ENCODE peak calls at places on chromosomes 3 and 15, in eight cellular contexts. V, T, N, B, W, I, U and G are unnamed samples.
A peak's percentile ranks its signal among the peaks of the same experiment; 100 is the strongest.

GRCh38 chr3:164723396-164723795 is 354.9 kb downstream of the SI start:
- DNase-seq in N (no peak), T (no peak), U (no peak), W (peak; percentile 1), I (no peak), V (no peak), B (no peak), G (no peak)

GRCh38 chr3:61956236-61956635 is 394.9 kb downstream of the PTPRG start:
- DNase-seq in N (no peak), T (no peak), I (no peak), W (no peak), U (no peak), B (no peak), V (no peak), G (no peak)

GRCh38 chr15:29674661-29675533 is 147.4 kb downstream of the TJP1 start:
- DNase-seq in B (no peak), V (peak; percentile 67), N (no peak), U (peak; percentile 45), T (peak; percentile 96), W (peak; percentile 46), I (peak; percentile 93), G (no peak)

GRCh38 chr3:114770874-114771273 is 376.2 kb downstream of the ZBTB20 start:
- DNase-seq in B (no peak), V (no peak), U (no peak), N (no peak), W (no peak), I (no peak), T (peak; percentile 16), G (peak; percentile 1)

GRCh38 chr3:174002543-174002942 is 605.0 kb downstream of the NLGN1 start:
- DNase-seq in B (no peak), I (no peak), N (no peak), W (peak; percentile 1), T (no peak), V (no peak), U (peak; percentile 26), G (peak; percentile 2)

GRCh38 chr15:96334017-96334704 is 3.7 kb downstream of the NR2F2 start:
- DNase-seq in I (peak; percentile 63), V (no peak), T (no peak), N (no peak), W (no peak), B (no peak), U (peak; percentile 40), G (no peak)

GRCh38 chr3:117611242-117611641 is 901.7 kb downstream of the TUSC7 start:
- DNase-seq in T (no peak), W (no peak), V (no peak), U (no peak), I (no peak), N (no peak), B (no peak), G (no peak)

GRCh38 chr15:39211108-39211979 is 369.5 kb upstream of the THBS1 start:
- DNase-seq in U (peak; percentile 47), I (no peak), B (no peak), V (no peak), W (peak; percentile 86), N (no peak), T (no peak), G (no peak)

GRCh38 chr3:168260859-168261258 is 165.1 kb upstream of the GOLIM4 start:
- DNase-seq in T (no peak), W (no peak), V (no peak), N (no peak), B (no peak), I (no peak), U (no peak), G (no peak)

GRCh38 chr15:51046799-51047449 is 47.8 kb downstream of the TNFAIP8L3 start:
- DNase-seq in N (no peak), B (no peak), I (no peak), W (peak; percentile 78), V (no peak), T (no peak), U (peak; percentile 37), G (no peak)

GRCh38 chr3:104206925-104207324 is 1159.8 kb upstream of the ALCAM start:
- DNase-seq in U (no peak), B (no peak), V (no peak), N (no peak), T (peak; percentile 6), W (peak; percentile 38), I (no peak), G (no peak)

GRCh38 chr3:136189043-136189442 is 7.1 kb downstream of the MSL2 start:
- DNase-seq in B (no peak), V (no peak), N (no peak), I (no peak), W (no peak), T (no peak), U (no peak), G (no peak)

GRCh38 chr15:69116391-69116790 is 44.0 kb upstream of the GLCE start:
- DNase-seq in U (no peak), V (no peak), N (no peak), B (no peak), I (no peak), T (no peak), W (no peak), G (no peak)

GRCh38 chr15:43769584-43770228 is 7.1 kb downstream of the ELL3 start:
- DNase-seq in I (peak; percentile 79), V (peak; percentile 64), B (no peak), U (peak; percentile 77), T (peak; percentile 39), W (peak; percentile 50), N (no peak), G (peak; percentile 70)

GRCh38 chr15:91146728-91147127 is 46.7 kb downstream of the SV2B start:
- DNase-seq in T (no peak), I (no peak), U (no peak), N (no peak), V (no peak), B (no peak), W (no peak), G (no peak)
- TF ChIP-seq MAX in T (no peak), I (no peak), U (no peak), N (no peak), V (no peak), B (no peak), W (no peak), G (no peak)

DNA sequence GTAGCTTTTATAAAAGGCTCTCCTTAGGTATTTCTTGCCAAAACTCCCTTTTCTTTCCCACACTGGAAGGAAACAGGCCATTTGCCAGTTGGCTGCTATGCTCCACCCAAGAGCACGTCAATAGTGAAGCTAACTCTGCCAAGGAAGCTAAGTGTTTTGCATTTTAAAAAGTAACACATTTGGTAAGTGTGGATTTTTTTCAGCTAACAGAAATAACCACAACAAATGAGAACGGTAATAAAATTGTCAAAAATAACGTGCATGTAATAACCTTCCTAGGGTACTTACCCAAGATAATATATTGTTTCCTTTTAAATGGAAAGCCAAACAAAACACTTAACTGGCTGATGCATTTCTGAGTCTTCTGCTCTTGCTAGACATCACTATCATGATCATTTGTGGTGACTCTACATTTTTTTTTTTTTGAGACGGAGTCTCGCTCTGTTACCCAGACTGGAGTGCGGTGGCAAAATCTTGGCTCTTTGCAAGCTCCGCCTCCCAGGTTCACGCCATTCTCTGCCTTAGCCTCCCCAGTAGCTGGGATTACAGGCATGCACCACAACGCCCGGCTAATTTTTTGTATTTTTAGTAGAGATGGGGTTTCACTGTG is 4.6 kb downstream of the DPP8 start:
- DNase-seq in I (no peak), W (no peak), V (peak; percentile 26), T (no peak), N (no peak), B (no peak), U (peak; percentile 90), G (no peak)
- H3K4me3 ChIP-seq in I (no peak overlapping the region), W (no peak overlapping the region), V (no peak overlapping the region), T (no peak overlapping the region), N (no peak overlapping the region), B (no peak overlapping the region), U (no peak overlapping the region), G (no peak overlapping the region)

GRCh38 chr15:75646112-75646943 is 1.4 kb upstream of the SNX33 start:
- DNase-seq in T (no peak), W (no peak), U (no peak), B (no peak), I (no peak), V (no peak), N (no peak), G (no peak)

GRCh38 chr15:75648156-75649000 is 666 bp downstream of the SNX33 start:
- DNase-seq in I (no peak), B (no peak), W (peak; percentile 63), N (no peak), U (no peak), T (peak; percentile 48), V (peak; percentile 65), G (peak; percentile 61)

GRCh38 chr15:75646944-75647364 is 758 bp upstream of the SNX33 start:
- DNase-seq in B (no peak), I (peak; percentile 61), U (no peak), V (peak; percentile 34), W (no peak), N (no peak), T (no peak), G (peak; percentile 55)

GRCh38 chr15:75649045-75649761 is 1.5 kb downstream of the SNX33 start:
- DNase-seq in W (no peak), T (no peak), I (no peak), V (no peak), N (no peak), B (no peak), U (no peak), G (no peak)

GRCh38 chr15:75647370-75648155 is at the start of gene SNX33:
- DNase-seq in W (peak; percentile 78), B (no peak), T (peak; percentile 81), I (peak; percentile 85), U (peak; percentile 76), N (no peak), V (peak; percentile 88), G (peak; percentile 89)
- TF ChIP-seq POLR2A in W (no peak), B (peak; percentile 49), T (peak; percentile 83), I (no peak), U (no peak), N (peak; percentile 43), V (peak; percentile 75), G (no peak)

GRCh38 chr3:99659032-99659431 is 20.6 kb downstream of the COL8A1 start:
- DNase-seq in B (no peak), I (no peak), T (peak; percentile 31), U (peak; percentile 91), N (no peak), W (no peak), V (no peak), G (peak; percentile 39)

GRCh38 chr3:99656606-99657005 is 18.2 kb downstream of the COL8A1 start:
- DNase-seq in N (no peak), B (no peak), I (no peak), W (no peak), V (no peak), T (no peak), U (peak; percentile 50), G (no peak)

GRCh38 chr3:99659965-99660364 is 21.6 kb downstream of the COL8A1 start:
- DNase-seq in N (no peak), W (no peak), T (no peak), U (peak; percentile 78), I (no peak), V (no peak), B (no peak), G (no peak)

GRCh38 chr3:99662838-99663570 is 24.6 kb downstream of the COL8A1 start:
- DNase-seq in B (no peak), T (no peak), W (no peak), V (no peak), N (no peak), I (no peak), U (no peak), G (no peak)

DNA sequence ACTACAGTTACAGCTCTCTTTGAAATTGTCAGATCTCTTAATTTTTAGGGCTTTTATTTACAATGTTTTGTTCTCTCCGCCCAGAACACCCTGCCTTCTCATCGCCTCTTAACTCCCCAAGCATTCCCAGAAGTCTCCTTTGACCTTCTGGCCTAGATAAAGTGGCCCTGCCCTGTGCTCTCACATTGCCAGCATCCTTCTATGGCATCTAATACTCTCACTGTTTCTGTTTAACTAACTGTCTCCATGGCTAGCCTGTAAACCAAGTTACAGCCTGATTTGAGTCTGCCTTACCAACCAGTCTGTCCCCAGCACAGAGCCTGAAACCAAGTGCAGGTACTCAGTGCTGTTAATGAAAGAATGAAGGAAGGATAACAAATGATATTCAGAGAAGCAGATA is 19.9 kb downstream of the COL8A1 start:
- DNase-seq in T (no peak), V (no peak), B (no peak), I (no peak), N (no peak), U (no peak), W (no peak), G (no peak)
- TF ChIP-seq MAX in T (no peak), V (no peak), B (no peak), I (no peak), N (no peak), U (no peak), W (no peak), G (no peak)